ENCODE peak calls at places on chromosomes 5 and 9, in seven cellular contexts. N, Q, R, A, J, V and M are unnamed samples.

GRCh38 chr5:169331292-169331852 is 30.4 kb upstream of the SLIT3 start:
- DNase-seq in N (peak), V (no peak), A (no peak), J (no peak), Q (no peak), R (peak), M (no peak)

GRCh38 chr5:131160134-131160533 is 4.9 kb downstream of the HINT1 start:
- DNase-seq in J (no peak), Q (no peak), V (no peak), A (no peak), R (no peak), N (no peak), M (no peak)

GRCh38 chr5:57862471-57863282 is 380.1 kb upstream of the ACTBL2 start:
- DNase-seq in J (no peak), R (no peak), V (no peak), A (peak), Q (no peak), N (peak), M (peak)

GRCh38 chr5:10635257-10635860 is 71.5 kb downstream of the ANKRD33B start:
- DNase-seq in R (no peak), A (no peak), Q (peak), J (no peak), N (peak), V (peak), M (peak)

GRCh38 chr5:81517462-81517861 is 123.5 kb upstream of the ACOT12 start:
- DNase-seq in A (no peak), Q (no peak), R (no peak), J (no peak), N (no peak), V (no peak), M (no peak)

GRCh38 chr9:77158772-77159513 is 18.4 kb upstream of the VPS13A start:
- DNase-seq in A (no peak), R (no peak), V (no peak), J (no peak), Q (no peak), N (no peak), M (peak)

GRCh38 chr9:69173891-69174644 is at the start of gene TJP2:
- DNase-seq in R (no peak), A (no peak), J (peak), Q (peak), N (no peak), V (no peak), M (peak)

GRCh38 chr5:171667341-171668096 is 118.1 kb upstream of the SMIM23 start:
- DNase-seq in Q (peak), N (no peak), A (peak), R (no peak), J (no peak), V (no peak), M (peak)

GRCh38 chr5:57539281-57539701 is 56.7 kb upstream of the ACTBL2 start:
- DNase-seq in A (no peak), V (no peak), J (no peak), N (no peak), R (no peak), Q (no peak), M (no peak)

GRCh38 chr9:138024131-138024530 is 146.5 kb downstream of the CACNA1B start:
- DNase-seq in J (peak), V (no peak), N (no peak), R (no peak), Q (no peak), A (no peak), M (no peak)

GRCh38 chr5:83509535-83509934 is 38.0 kb downstream of the VCAN start:
- DNase-seq in V (no peak), A (no peak), Q (no peak), R (peak), N (no peak), J (no peak), M (peak)

GRCh38 chr5:78234804-78235203 is 59.7 kb downstream of the AP3B1 start:
- DNase-seq in J (no peak), N (no peak), Q (no peak), A (no peak), R (no peak), V (no peak), M (no peak)

GRCh38 chr5:125274938-125275759 is 528.7 kb upstream of the ZNF608 start:
- DNase-seq in A (no peak), V (no peak), N (peak), R (no peak), Q (no peak), J (no peak), M (no peak)

GRCh38 chr5:113166285-113166684 is 189.7 kb downstream of the DCP2 start:
- DNase-seq in Q (no peak), A (no peak), R (no peak), N (no peak), J (no peak), V (no peak), M (no peak)

GRCh38 chr5:180825768-180826525 is 23.3 kb upstream of the MGAT1 start:
- DNase-seq in V (no peak), Q (peak), R (no peak), N (peak), J (no peak), A (peak), M (peak)

GRCh38 chr9:5902377-5902776 is 11.7 kb downstream of the MLANA start:
- DNase-seq in J (no peak), Q (no peak), R (no peak), N (no peak), V (no peak), A (no peak), M (no peak)

GRCh38 chr5:42655982-42656660 is 100.5 kb upstream of the CCDC152 start:
- DNase-seq in R (no peak), Q (no peak), V (no peak), A (no peak), N (peak), J (no peak), M (peak)

GRCh38 chr9:79809931-79810330 is 238.2 kb downstream of the TLE4 start:
- DNase-seq in A (no peak), R (no peak), J (no peak), V (no peak), Q (no peak), N (peak), M (peak)

GRCh38 chr5:132489871-132490483 is 596 bp downstream of the IRF1 start:
- DNase-seq in N (peak), R (peak), Q (peak), V (peak), A (peak), J (peak), M (peak)

GRCh38 chr9:113566011-113566711 is 102.6 kb downstream of the RGS3 start:
- DNase-seq in V (no peak), R (no peak), J (peak), N (no peak), A (no peak), Q (no peak), M (peak)

GRCh38 chr9:107541523-107541922 is 52.0 kb upstream of the KLF4 start:
- DNase-seq in J (no peak), R (no peak), A (no peak), V (no peak), N (no peak), Q (no peak), M (no peak)

GRCh38 chr5:98773464-98774191 is at the start of gene RGMB:
- DNase-seq in Q (peak), R (peak), N (peak), J (peak), V (peak), A (peak), M (peak)

GRCh38 chr5:179373101-179373934 is 28.1 kb upstream of the ADAMTS2 start:
- DNase-seq in A (no peak), R (no peak), J (peak), Q (no peak), N (no peak), V (no peak), M (no peak)

GRCh38 chr9:70816891-70817290 is 304.5 kb downstream of the TRPM3 start:
- DNase-seq in Q (no peak), V (no peak), A (no peak), R (no peak), J (no peak), N (no peak), M (no peak)

GRCh38 chr9:121645003-121645402 is 6.4 kb upstream of the DAB2IP start:
- DNase-seq in A (no peak), Q (peak), N (no peak), R (no peak), V (no peak), J (peak), M (no peak)

GRCh38 chr5:124655943-124656459 is 90.4 kb downstream of the ZNF608 start:
- DNase-seq in V (no peak), J (no peak), R (peak), A (no peak), N (peak), Q (peak), M (peak)

GRCh38 chr5:142767178-142767577 is 3.0 kb upstream of the ARHGAP26 start:
- DNase-seq in R (no peak), V (no peak), A (no peak), N (no peak), J (no peak), Q (no peak), M (no peak)

GRCh38 chr5:107223066-107223465 is 447.7 kb downstream of the EFNA5 start:
- DNase-seq in R (no peak), J (no peak), N (no peak), V (no peak), Q (no peak), A (no peak), M (no peak)

GRCh38 chr5:179293276-179293675 is 52.0 kb downstream of the ADAMTS2 start:
- DNase-seq in N (no peak), A (no peak), V (no peak), J (no peak), Q (no peak), R (no peak), M (no peak)

GRCh38 chr5:126056851-126057622 is 366.2 kb upstream of the GRAMD2B start:
- DNase-seq in J (no peak), Q (no peak), V (no peak), R (no peak), N (no peak), A (no peak), M (no peak)

GRCh38 chr5:159458217-159458711 is 128.0 kb upstream of the IL12B start:
- DNase-seq in V (no peak), J (no peak), Q (no peak), R (no peak), A (no peak), N (no peak), M (no peak)

GRCh38 chr9:79975471-79976316 is 403.9 kb downstream of the TLE4 start:
- DNase-seq in Q (no peak), R (no peak), V (no peak), N (no peak), J (no peak), A (no peak), M (no peak)

GRCh38 chr5:160463227-160463626 is 41.6 kb downstream of the PTTG1 start:
- DNase-seq in V (no peak), J (no peak), N (no peak), Q (no peak), R (no peak), A (no peak), M (no peak)

GRCh38 chr5:160461378-160461777 is 39.7 kb downstream of the PTTG1 start:
- DNase-seq in R (no peak), Q (no peak), A (no peak), N (no peak), V (no peak), J (no peak), M (no peak)

GRCh38 chr5:160458971-160459800 is 37.5 kb downstream of the PTTG1 start:
- DNase-seq in V (no peak), N (no peak), Q (no peak), R (no peak), A (no peak), J (no peak), M (no peak)

GRCh38 chr5:160462167-160462566 is 40.5 kb downstream of the PTTG1 start:
- DNase-seq in N (no peak), Q (no peak), V (no peak), A (no peak), R (no peak), J (no peak), M (no peak)

DNA sequence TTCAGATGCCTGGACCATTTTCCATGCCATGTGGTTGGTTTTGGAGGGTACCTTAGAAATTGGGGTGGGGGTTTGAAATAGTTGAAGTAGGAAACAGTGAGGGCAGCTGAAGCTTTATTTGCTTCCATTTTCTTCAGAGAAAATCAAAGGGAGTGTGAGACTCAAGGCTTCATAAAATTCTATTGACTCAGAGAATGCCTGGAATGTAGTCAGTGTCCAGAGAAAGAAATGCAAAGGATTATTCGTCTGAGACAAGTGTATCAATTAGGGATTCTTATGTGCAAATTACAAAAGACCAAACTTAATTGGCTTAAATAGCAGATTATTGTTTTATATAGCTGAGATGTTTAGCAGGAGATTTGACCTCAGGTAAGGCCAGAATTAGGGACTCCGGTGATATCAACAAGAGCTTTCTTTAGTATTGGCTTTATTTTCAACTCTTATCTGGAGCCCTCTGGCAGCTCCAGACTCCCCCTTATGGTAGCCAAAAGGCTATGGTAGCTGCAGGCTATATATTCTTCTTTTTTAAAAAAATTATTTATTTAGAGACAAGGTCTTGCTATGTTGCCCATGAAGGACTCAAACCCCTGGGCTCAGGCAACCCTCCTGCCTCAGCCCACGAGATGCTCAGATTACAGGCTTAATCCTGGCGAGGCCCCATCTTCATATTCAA is 38.9 kb downstream of the PTTG1 start:
- DNase-seq in A (no peak), N (no peak), J (no peak), Q (no peak), R (no peak), V (no peak), M (no peak)
- TF ChIP-seq CTCF in A (no peak), N (peak), J (no peak), Q (no peak), R (no peak), V (no peak), M (no peak)

DNA sequence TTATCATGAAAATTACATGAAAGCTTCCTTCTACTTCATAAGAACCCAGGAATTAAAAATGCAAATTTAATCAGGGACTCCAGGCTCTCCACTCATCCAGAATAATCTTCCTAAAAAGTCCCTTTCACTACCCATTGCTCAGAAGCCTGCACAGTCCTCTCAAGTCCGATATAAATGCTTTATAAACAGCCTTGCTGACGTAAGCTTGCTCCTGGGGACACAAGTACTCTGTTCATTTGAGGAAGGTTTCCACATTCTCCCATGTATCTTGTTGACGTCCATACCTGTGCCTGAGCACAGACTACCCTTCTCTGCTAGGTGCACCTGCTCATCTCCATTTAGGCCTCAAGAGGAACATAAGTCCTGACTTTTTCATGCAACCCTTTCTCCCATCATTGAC is 35.7 kb upstream of the SLC1A3 start:
- DNase-seq in V (no peak), N (no peak), J (no peak), Q (no peak), R (no peak), A (no peak), M (no peak)
- H3K27ac ChIP-seq in V (no peak), N (no peak), J (no peak), Q (no peak), R (no peak), A (no peak), M (no peak)

DNA sequence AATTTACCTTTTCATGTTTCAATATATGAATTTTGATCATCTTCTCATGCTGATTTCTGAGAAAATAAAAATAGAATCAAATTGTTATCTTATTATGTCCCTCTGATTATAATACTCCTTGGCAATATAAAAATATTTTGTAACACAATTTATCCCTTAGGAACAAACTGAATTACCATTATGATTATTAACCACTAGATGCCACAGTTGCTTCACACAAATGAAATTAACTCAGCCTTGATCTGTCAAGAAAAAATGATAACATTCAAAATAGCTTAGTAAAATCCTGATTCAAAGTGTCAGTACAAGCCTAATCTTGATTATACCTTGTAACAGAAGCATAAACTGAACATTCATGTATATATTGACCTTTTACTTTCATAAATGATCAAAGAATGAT is 4.8 kb upstream of the CHSY3 start:
- DNase-seq in J (no peak), R (peak), A (no peak), N (peak), Q (no peak), V (no peak), M (no peak)
- TF ChIP-seq CTCF in J (peak), R (peak), A (peak), N (peak), Q (peak), V (no peak), M (peak)

GRCh38 chr5:178193251-178193809 is 6.2 kb upstream of the GMCL2 start:
- DNase-seq in R (no peak), V (peak), A (no peak), Q (no peak), N (peak), J (no peak), M (no peak)

GRCh38 chr5:178191661-178192060 is 4.5 kb upstream of the GMCL2 start:
- DNase-seq in A (no peak), R (no peak), Q (no peak), N (no peak), V (no peak), J (no peak), M (no peak)

GRCh38 chr5:178194026-178194425 is 6.9 kb upstream of the GMCL2 start:
- DNase-seq in A (no peak), V (no peak), N (no peak), J (no peak), R (no peak), Q (no peak), M (no peak)

GRCh38 chr5:178192787-178193186 is 5.6 kb upstream of the GMCL2 start:
- DNase-seq in V (no peak), R (no peak), A (no peak), Q (no peak), N (no peak), J (no peak), M (no peak)

GRCh38 chr5:178192244-178192643 is 5.1 kb upstream of the GMCL2 start:
- DNase-seq in N (peak), J (no peak), R (no peak), V (no peak), Q (no peak), A (no peak), M (no peak)
- H3K27ac ChIP-seq in N (no peak), J (no peak), R (no peak), V (no peak), Q (no peak), A (no peak), M (peak)

GRCh38 chr5:93953442-93953841 is 212.0 kb upstream of the POU5F2 start:
- DNase-seq in A (no peak), J (no peak), V (no peak), N (no peak), Q (no peak), R (no peak), M (no peak)

GRCh38 chr5:93956006-93956405 is 214.6 kb upstream of the POU5F2 start:
- DNase-seq in A (no peak), J (no peak), R (no peak), V (no peak), N (no peak), Q (no peak), M (no peak)

GRCh38 chr5:93960044-93960443 is 218.6 kb upstream of the POU5F2 start:
- DNase-seq in A (no peak), V (no peak), R (no peak), N (no peak), Q (no peak), J (no peak), M (no peak)

GRCh38 chr5:93954421-93955069 is 213.1 kb upstream of the POU5F2 start:
- DNase-seq in N (no peak), Q (no peak), R (no peak), V (no peak), J (no peak), A (no peak), M (no peak)
- TF ChIP-seq CTCF in N (no peak), Q (no peak), R (no peak), V (no peak), J (no peak), A (no peak), M (no peak)

GRCh38 chr5:157331807-157332206 is 65.9 kb downstream of the CYFIP2 start:
- DNase-seq in J (no peak), Q (no peak), R (no peak), V (no peak), N (no peak), A (no peak), M (no peak)
- H3K27ac ChIP-seq in J (no peak), Q (no peak), R (no peak), V (no peak), N (no peak), A (no peak), M (no peak)

GRCh38 chr5:172769598-172770373 is 1.2 kb downstream of the DUSP1 start:
- DNase-seq in V (peak), A (peak), Q (peak), N (no peak), R (peak), J (no peak), M (peak)
- TF ChIP-seq CTCF in V (no peak), A (no peak), Q (no peak), N (no peak), R (no peak), J (no peak), M (no peak)

GRCh38 chr9:131732061-131732526 is 7.8 kb downstream of the RAPGEF1 start:
- DNase-seq in V (no peak), R (no peak), N (peak), A (no peak), J (no peak), Q (no peak), M (peak)
- H3K27ac ChIP-seq in V (peak), R (no peak), N (peak), A (peak), J (peak), Q (peak), M (peak)